ENCODE peak calls at places on chromosomes 3 and 15, in four cellular contexts. U is neuronal stem cell, M is H9, O is H1. K is an unnamed sample.

GRCh38 chr15:29268706-29269484 is 727 bp downstream of the NSMCE3 start:
- DNase-seq in U (peak), M (peak), O (peak), K (peak)

GRCh38 chr15:82846621-82847020 is 37.2 kb downstream of the WHAMM start:
- DNase-seq in U (no peak), M (no peak), O (peak), K (no peak)

GRCh38 chr15:38004218-38004848 is 69.9 kb downstream of the TMCO5A start:
- DNase-seq in U (no peak), M (no peak), O (no peak), K (no peak)

GRCh38 chr3:129305592-129306091 is 27.0 kb downstream of the HMCES start:
- DNase-seq in U (peak), M (peak), O (peak), K (peak)

GRCh38 chr3:124272611-124273151 is 280.8 kb upstream of the ROPN1 start:
- DNase-seq in U (no peak), M (no peak), O (no peak), K (no peak)

GRCh38 chr3:122930371-122930997 is 97.1 kb downstream of the SEMA5B start:
- DNase-seq in U (no peak), M (no peak), O (no peak), K (no peak)

GRCh38 chr3:194906970-194907629 is 221.4 kb downstream of the FAM43A start:
- DNase-seq in U (no peak), M (no peak), O (no peak), K (peak)

GRCh38 chr3:14266361-14266760 is 87.7 kb downstream of the LSM3 start:
- DNase-seq in U (no peak), M (no peak), O (no peak), K (peak)

GRCh38 chr3:139320551-139321309 is 23.1 kb upstream of the MRPS22 start:
- DNase-seq in U (no peak), M (no peak), O (no peak), K (no peak)

GRCh38 chr15:50353251-50353998 is 1.6 kb downstream of the GABPB1 start:
- DNase-seq in U (no peak), M (no peak), O (no peak), K (peak)

GRCh38 chr15:100849021-100849831 is 30.4 kb upstream of the ALDH1A3 start:
- DNase-seq in U (no peak), M (no peak), O (peak), K (peak)

GRCh38 chr3:108001457-108001856 is 89.4 kb downstream of the CD47 start:
- DNase-seq in U (no peak), M (no peak), O (no peak), K (peak)

GRCh38 chr15:47678047-47678446 is 39.3 kb upstream of the SEMA6D start:
- DNase-seq in U (no peak), M (no peak), O (no peak), K (no peak)

GRCh38 chr3:4772171-4772804 is 206.9 kb upstream of the BHLHE40 start:
- DNase-seq in U (no peak), M (no peak), O (no peak), K (peak)

GRCh38 chr15:71237456-71238188 is 122.4 kb downstream of the THSD4 start:
- DNase-seq in U (no peak), M (no peak), O (no peak), K (peak)

GRCh38 chr3:132231633-132232032 is 85.6 kb upstream of the ACP3 start:
- DNase-seq in U (no peak), M (no peak), O (no peak), K (peak)

GRCh38 chr3:125633767-125634166 is 38.5 kb upstream of the OSBPL11 start:
- DNase-seq in U (no peak), M (no peak), O (no peak), K (no peak)

GRCh38 chr15:79037848-79038247 is 52.7 kb downstream of the RASGRF1 start:
- DNase-seq in U (no peak), M (no peak), O (no peak), K (no peak)

GRCh38 chr15:79034284-79034683 is 56.3 kb downstream of the RASGRF1 start:
- DNase-seq in U (no peak), M (no peak), O (no peak), K (no peak)

GRCh38 chr15:79035111-79035601 is 55.4 kb downstream of the RASGRF1 start:
- DNase-seq in U (no peak), M (peak), O (no peak), K (peak)

GRCh38 chr15:79035814-79036213 is 54.8 kb downstream of the RASGRF1 start:
- DNase-seq in U (no peak), M (peak), O (no peak), K (no peak)

GRCh38 chr15:79036323-79036722 is 54.3 kb downstream of the RASGRF1 start:
- DNase-seq in U (no peak), M (no peak), O (no peak), K (no peak)
- H3K14ac ChIP-seq in U (no peak), M (peak), O (no peak), K (no peak)

DNA sequence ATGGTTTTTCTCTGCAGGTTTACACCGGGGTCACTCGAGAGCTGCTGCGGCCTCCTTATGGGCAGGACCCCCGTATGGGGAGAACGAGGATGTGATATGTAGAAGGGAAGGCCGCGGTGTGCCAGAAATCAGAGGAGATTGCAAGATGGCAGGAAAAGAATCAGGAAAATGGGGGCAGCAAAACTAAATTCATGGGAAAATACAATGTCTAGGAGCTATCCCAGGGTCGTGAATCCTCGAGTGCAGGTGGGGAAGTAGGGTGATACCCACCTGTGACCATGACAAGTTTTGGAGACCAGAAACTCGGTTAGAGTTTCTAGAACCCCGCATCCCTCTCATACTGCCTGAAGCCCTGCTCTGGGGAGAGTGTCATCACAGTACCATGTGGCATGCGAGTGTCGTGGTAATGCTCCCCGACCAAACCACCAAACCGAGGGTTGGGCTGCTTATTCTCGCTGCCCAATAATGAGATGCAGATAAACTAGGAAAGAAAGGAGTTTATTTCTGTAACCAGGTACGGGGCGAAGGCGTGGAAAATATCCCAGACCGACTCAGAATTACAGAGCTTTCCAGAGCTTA is 781 bp downstream of the TRNT1 start:
- DNase-seq in U (no peak), M (no peak), O (no peak), K (peak)
- H2BK12ac ChIP-seq in U (no peak), M (no peak), O (peak), K (no peak)

GRCh38 chr3:184250167-184250828 is 826 bp downstream of the EEF1AKMT4 start:
- DNase-seq in U (peak), M (peak), O (peak), K (peak)

GRCh38 chr3:184249412-184250166 is at the start of gene EEF1AKMT4:
- DNase-seq in U (peak), M (peak), O (peak), K (peak)

DNA sequence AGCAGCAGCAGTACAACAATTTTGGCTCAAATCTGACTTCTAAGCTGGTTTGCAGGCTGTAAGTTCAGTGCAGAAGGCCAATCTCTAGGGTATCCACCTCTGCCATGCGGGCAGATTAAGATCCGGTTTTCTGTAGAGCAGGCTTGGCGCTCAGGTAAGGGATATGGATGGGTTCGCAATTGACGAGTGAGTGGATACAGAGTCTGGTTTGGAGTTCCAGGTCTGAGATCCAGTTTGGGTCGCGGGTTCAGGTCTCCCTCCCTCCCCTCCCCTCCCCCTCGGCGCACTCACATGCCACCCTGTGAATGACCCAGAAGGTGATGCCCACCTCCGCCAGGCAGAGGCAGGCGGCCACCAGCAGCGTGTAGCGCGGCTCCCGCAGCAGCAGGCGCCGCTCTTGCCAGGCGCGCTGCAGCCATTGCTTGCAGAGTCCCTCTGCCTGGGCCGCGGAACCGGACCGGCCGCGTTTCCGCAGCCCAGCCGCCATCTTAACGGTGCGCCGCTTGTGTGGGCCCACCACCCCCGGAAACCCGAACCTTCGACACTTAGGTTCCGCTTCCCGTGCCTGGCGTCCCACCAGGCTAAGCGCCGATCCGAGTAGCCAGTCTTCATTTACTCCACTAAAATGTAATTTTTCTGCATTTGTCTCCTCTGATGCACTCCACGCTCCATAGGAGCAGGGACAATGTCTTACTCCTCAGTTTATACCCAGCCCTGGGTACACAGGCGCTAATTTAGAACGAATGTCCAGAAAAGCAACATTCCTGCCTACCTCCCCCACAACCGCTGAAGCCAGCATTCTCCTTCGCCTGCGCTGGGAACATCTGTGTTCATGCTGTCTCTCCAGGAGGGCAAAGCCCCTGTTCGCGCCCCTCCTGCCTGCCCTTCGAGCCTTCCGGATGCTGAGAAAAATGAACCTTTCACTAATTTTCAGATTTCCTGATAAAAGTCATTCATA is at the start of gene ALG3:
- DNase-seq in U (peak), M (peak), O (peak), K (peak)
- H3K14ac ChIP-seq in U (no peak), M (peak), O (no peak), K (no peak)

DNA sequence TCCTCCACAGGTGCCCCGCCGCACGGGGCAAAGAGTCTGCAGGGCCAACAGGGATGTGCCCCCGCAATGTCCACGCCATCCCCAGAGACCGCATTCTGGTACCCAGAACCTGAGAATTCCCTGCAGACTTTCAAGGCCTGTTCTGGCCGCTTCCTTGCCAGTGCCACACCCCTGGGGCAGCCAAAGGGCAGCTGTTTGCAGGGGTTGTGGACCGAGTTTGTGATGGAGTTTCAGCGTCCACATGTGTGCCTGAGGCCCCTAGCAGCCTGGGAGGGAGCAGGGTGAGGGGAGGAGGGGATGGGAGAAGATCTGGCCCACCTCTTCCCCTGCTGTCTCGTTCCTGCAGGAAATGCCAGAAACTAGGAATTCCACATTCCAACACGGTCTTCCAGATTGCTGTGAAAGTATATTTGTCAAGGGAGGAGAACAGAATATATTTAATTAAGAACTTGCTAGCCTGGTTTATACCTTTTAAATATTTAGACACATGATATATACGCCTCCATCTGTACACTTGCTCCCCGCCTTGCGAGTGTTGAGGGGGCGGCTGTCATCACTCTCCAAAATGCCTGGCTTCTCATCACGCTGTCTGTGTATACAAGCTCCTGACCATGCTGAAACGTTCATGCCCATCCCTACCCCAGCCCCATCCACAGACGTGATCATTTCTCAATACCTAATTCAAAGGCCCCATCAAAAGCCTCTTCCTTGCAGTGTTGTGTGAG is 31.1 kb upstream of the RASA2 start:
- DNase-seq in U (no peak), M (no peak), O (no peak), K (no peak)
- H2BK12ac ChIP-seq in U (no peak), M (no peak), O (peak), K (no peak)

DNA sequence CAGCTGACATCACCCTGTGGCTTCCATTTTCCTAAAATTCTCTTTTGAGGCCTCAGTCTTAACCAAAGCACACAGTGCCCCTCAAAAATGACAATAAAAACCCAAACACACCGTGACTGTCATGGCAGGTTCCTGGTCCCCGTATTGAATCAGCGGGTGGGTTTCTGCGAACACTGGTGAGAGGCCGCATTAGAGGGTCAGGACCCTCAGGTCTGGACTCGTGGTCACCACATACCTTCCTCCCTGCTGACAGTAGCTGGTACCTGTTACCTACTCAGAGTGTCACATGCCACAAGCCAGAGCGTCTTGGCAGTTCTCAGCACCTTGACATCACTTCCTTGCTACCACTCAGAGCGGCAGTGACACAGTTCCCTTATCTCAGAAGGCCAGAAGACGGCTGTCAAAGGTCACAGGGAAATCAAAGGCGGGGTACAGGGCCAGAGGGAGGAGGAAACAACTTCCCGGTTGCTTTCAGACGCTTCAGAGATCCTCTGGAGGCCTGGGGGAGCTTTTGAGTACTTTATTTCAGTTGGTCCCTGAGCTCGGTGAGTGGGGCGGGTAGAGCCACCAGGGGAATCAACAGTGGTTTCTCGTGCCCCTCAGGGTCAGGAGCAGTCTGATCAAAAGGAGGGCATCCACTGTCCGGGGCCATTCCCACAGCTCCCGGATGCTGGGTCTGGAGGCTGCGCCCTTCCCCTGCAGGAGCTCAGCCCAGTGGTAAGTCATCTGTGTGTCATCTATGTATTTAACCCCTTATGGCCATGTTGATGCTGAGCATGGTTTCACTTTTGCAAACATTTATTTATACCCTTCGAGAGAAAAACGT is at the start of the genes CCR5AS and CCRL2:
- DNase-seq in U (no peak), M (no peak), O (no peak), K (peak)
- H3K14ac ChIP-seq in U (no peak), M (no peak), O (no peak), K (no peak)

DNA sequence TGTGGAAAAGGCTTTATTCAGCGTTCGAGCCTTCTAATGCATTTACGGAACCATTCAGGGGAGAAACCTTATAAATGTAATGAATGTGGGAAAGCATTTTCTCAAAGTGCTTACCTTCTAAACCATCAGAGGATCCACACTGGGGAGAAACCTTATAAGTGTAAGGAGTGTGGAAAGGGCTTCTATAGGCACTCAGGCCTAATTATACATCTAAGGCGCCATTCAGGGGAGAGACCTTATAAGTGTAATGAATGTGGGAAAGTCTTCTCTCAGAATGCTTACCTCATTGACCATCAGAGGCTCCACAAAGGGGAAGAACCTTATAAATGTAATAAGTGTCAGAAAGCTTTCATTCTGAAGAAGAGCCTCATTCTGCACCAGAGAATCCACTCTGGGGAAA is 6.2 kb upstream of the ZNF35 start:
- DNase-seq in U (no peak), M (no peak), O (no peak), K (no peak)
- H2BK12ac ChIP-seq in U (no peak), M (no peak), O (no peak), K (no peak)

K was measured in mesenchymal stem cell.